ENCODE peak calls at places on chromosomes 16 and 17, in five cellular contexts. One of them, this sample, is unnamed.
A peak's percentile ranks its signal among the peaks of the same experiment; 100 is the strongest.

GRCh38 chr17:6561446-6561845 is 5.1 kb upstream of the PITPNM3 start:
- DNase-seq in CD8-positive, alpha-beta T cell: no peak
- DNase-seq in NB4: no peak
- DNase-seq in HFFc6: no peak
- DNase-seq in ovary: no peak
- DNase-seq in this sample: no peak

GRCh38 chr17:21376835-21377690 is 906 bp downstream of the KCNJ12 start:
- DNase-seq in ovary: no peak
- DNase-seq in CD8-positive, alpha-beta T cell: no peak
- DNase-seq in NB4: peak; percentile 44
- DNase-seq in HFFc6: no peak
- DNase-seq in this sample: no peak

GRCh38 chr17:45135978-45136791 is 698 bp downstream of the ACBD4 start:
- DNase-seq in ovary: no peak
- DNase-seq in CD8-positive, alpha-beta T cell: no peak
- DNase-seq in NB4: no peak
- DNase-seq in HFFc6: no peak
- DNase-seq in this sample: no peak

GRCh38 chr17:80886641-80887573 is 104.7 kb upstream of the CHMP6 start:
- DNase-seq in CD8-positive, alpha-beta T cell: no peak
- DNase-seq in HFFc6: no peak
- DNase-seq in ovary: no peak
- DNase-seq in NB4: no peak
- DNase-seq in this sample: no peak

GRCh38 chr17:50364715-50365114 is 8.3 kb downstream of the MRPL27 start:
- DNase-seq in ovary: no peak
- DNase-seq in CD8-positive, alpha-beta T cell: no peak
- DNase-seq in NB4: no peak
- DNase-seq in HFFc6: peak; percentile 70
- DNase-seq in this sample: no peak

GRCh38 chr17:68457168-68457538 is at the start of gene WIPI1:
- DNase-seq in NB4: no peak
- DNase-seq in ovary: peak; percentile 76
- DNase-seq in HFFc6: peak; percentile 10
- DNase-seq in CD8-positive, alpha-beta T cell: no peak
- DNase-seq in this sample: no peak

GRCh38 chr16:10641953-10642949 is 52.5 kb downstream of the TEKT5 start:
- DNase-seq in CD8-positive, alpha-beta T cell: no peak
- DNase-seq in ovary: no peak
- DNase-seq in NB4: no peak
- DNase-seq in HFFc6: no peak
- DNase-seq in this sample: no peak

GRCh38 chr16:51876934-51877333 is 670.0 kb downstream of the TOX3 start:
- DNase-seq in CD8-positive, alpha-beta T cell: no peak
- DNase-seq in NB4: no peak
- DNase-seq in ovary: no peak
- DNase-seq in HFFc6: no peak
- DNase-seq in this sample: no peak

GRCh38 chr16:28181557-28181914 is 30.2 kb downstream of the XPO6 start:
- DNase-seq in CD8-positive, alpha-beta T cell: no peak
- DNase-seq in HFFc6: peak; percentile 93
- DNase-seq in NB4: no peak
- DNase-seq in ovary: no peak
- DNase-seq in this sample: no peak

GRCh38 chr17:29042679-29043538 is at the start of gene PIPOX:
- DNase-seq in CD8-positive, alpha-beta T cell: no peak
- DNase-seq in NB4: peak; percentile 55
- DNase-seq in HFFc6: no peak
- DNase-seq in ovary: no peak
- DNase-seq in this sample: peak; percentile 39

GRCh38 chr16:85227262-85227923 is 115.1 kb upstream of the CIBAR2 start:
- DNase-seq in ovary: no peak
- DNase-seq in CD8-positive, alpha-beta T cell: no peak
- DNase-seq in HFFc6: no peak
- DNase-seq in NB4: peak; percentile 90
- DNase-seq in this sample: peak; percentile 88

GRCh38 chr17:51103050-51103449 is 17.6 kb downstream of the SPAG9 start:
- DNase-seq in NB4: no peak
- DNase-seq in CD8-positive, alpha-beta T cell: no peak
- DNase-seq in HFFc6: no peak
- DNase-seq in ovary: no peak
- DNase-seq in this sample: no peak

GRCh38 chr16:82819286-82819685 is 192.5 kb downstream of the CDH13 start:
- DNase-seq in HFFc6: no peak
- DNase-seq in CD8-positive, alpha-beta T cell: no peak
- DNase-seq in ovary: no peak
- DNase-seq in NB4: no peak
- DNase-seq in this sample: no peak

GRCh38 chr17:70636517-70637133 is 467.3 kb downstream of the KCNJ2 start:
- DNase-seq in ovary: no peak
- DNase-seq in CD8-positive, alpha-beta T cell: no peak
- DNase-seq in NB4: peak; percentile 38
- DNase-seq in HFFc6: peak; percentile 36
- DNase-seq in this sample: peak; percentile 23

GRCh38 chr16:10744370-10745030 is 858 bp downstream of the NUBP1 start:
- DNase-seq in ovary: peak; percentile 34
- DNase-seq in HFFc6: peak; percentile 51
- DNase-seq in CD8-positive, alpha-beta T cell: no peak
- DNase-seq in NB4: no peak
- DNase-seq in this sample: no peak

GRCh38 chr16:56038564-56039098 is 152.7 kb upstream of the GNAO1 start:
- DNase-seq in HFFc6: no peak
- DNase-seq in CD8-positive, alpha-beta T cell: no peak
- DNase-seq in ovary: no peak
- DNase-seq in NB4: no peak
- DNase-seq in this sample: no peak

GRCh38 chr16:73504591-73504990 is 456.7 kb upstream of the ZFHX3 start:
- DNase-seq in NB4: no peak
- DNase-seq in HFFc6: no peak
- DNase-seq in ovary: no peak
- DNase-seq in CD8-positive, alpha-beta T cell: no peak
- DNase-seq in this sample: no peak

GRCh38 chr17:38797091-38797490 is 2.3 kb downstream of the PIP4K2B start:
- DNase-seq in CD8-positive, alpha-beta T cell: no peak
- DNase-seq in NB4: peak; percentile 19
- DNase-seq in HFFc6: peak; percentile 17
- DNase-seq in ovary: no peak
- DNase-seq in this sample: no peak

GRCh38 chr16:66636199-66636598 is 31.7 kb downstream of the CMTM3 start:
- DNase-seq in HFFc6: no peak
- DNase-seq in ovary: no peak
- DNase-seq in NB4: no peak
- DNase-seq in CD8-positive, alpha-beta T cell: no peak
- DNase-seq in this sample: no peak

DNA sequence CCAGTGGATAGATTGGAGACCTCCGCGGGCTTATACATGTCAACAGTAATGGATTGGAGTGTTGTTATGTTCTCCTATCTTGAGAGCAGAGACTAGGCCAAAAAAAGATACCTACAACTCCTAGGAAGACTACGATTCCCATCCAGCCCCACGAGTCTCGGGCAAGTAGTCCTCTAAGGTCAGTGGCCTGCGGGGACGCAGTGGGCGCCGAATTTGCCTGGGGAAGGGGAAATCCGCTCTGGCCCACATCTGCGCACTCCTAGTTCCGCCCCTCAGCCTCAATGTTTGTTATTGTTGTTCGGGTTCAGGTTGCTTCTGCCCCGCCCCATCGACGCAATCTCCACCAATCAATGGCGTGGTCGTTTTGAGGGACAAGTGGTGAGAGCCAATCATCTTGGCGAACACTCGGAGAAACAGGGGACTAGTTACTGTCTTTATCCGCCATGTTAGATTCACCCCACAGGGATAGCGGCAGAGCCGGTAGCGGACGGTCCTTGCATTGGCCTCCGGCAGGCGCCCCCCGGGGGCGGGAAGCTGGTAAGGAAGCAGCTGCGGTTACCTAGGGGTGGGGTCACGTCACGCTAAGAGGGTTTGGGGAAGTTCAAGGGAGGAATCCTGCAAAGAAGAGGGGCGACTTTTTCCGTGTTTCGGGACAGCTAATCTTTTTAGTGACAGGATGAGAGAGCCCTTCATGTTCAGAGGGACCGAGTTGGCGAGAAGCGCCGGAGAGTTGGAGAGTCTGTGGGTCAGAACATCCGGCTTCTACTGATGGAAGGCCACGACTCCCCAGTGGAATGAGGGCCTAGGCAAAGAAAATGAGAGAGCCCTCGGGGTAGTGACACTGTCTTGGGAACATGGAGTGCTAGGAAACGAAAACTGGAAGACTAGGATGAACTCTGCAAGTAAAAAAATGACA is at the start of gene NBR1:
- DNase-seq in NB4: peak; percentile 99
- DNase-seq in CD8-positive, alpha-beta T cell: peak; percentile 88
- DNase-seq in ovary: peak; percentile 94
- DNase-seq in HFFc6: peak; percentile 96
- DNase-seq in this sample: peak; percentile 96
- TF ChIP-seq CTCF in NB4: peak; percentile 25
- TF ChIP-seq CTCF in CD8-positive, alpha-beta T cell: no peak
- TF ChIP-seq CTCF in ovary: peak; percentile 45
- TF ChIP-seq CTCF in HFFc6: peak; percentile 56
- TF ChIP-seq CTCF in this sample: peak; percentile 30

GRCh38 chr17:10790491-10791401 is 13.2 kb downstream of the TMEM238L start:
- DNase-seq in HFFc6: no peak
- DNase-seq in CD8-positive, alpha-beta T cell: no peak
- DNase-seq in ovary: peak; percentile 49
- DNase-seq in NB4: no peak
- DNase-seq in this sample: no peak

GRCh38 chr17:10789694-10790271 is 14.1 kb downstream of the TMEM238L start:
- DNase-seq in HFFc6: no peak
- DNase-seq in CD8-positive, alpha-beta T cell: no peak
- DNase-seq in NB4: no peak
- DNase-seq in ovary: no peak
- DNase-seq in this sample: no peak

GRCh38 chr17:10787306-10788020 is 16.4 kb downstream of the TMEM238L start:
- DNase-seq in CD8-positive, alpha-beta T cell: no peak
- DNase-seq in HFFc6: no peak
- DNase-seq in NB4: no peak
- DNase-seq in ovary: no peak
- DNase-seq in this sample: no peak

GRCh38 chr17:10779607-10780006 is 24.3 kb downstream of the TMEM238L start:
- DNase-seq in HFFc6: no peak
- DNase-seq in ovary: no peak
- DNase-seq in NB4: no peak
- DNase-seq in CD8-positive, alpha-beta T cell: no peak
- DNase-seq in this sample: no peak

DNA sequence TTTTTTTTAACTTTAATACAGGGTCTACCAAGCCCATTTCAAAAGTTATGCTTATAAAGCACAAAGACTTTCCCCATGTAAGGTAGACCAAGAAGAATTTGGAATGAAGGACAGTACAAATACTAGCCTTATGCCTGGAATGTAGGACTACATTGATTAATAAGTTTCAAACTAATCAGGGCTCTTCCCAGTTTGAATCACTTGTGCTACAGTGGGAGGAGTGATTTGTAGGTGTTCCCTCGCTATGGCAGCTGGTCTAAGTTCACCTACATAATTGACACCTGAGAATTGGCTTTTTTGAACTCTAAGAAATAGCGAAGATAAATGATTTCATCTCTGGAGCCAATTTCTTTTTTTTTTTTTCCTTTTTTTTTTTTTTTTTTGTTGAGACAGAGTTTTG is 18.6 kb downstream of the TMEM238L start:
- DNase-seq in NB4: no peak
- DNase-seq in CD8-positive, alpha-beta T cell: no peak
- DNase-seq in HFFc6: no peak
- DNase-seq in ovary: no peak
- DNase-seq in this sample: no peak
- TF ChIP-seq CTCF in NB4: no peak
- TF ChIP-seq CTCF in CD8-positive, alpha-beta T cell: no peak
- TF ChIP-seq CTCF in HFFc6: no peak
- TF ChIP-seq CTCF in ovary: no peak
- TF ChIP-seq CTCF in this sample: no peak

DNA sequence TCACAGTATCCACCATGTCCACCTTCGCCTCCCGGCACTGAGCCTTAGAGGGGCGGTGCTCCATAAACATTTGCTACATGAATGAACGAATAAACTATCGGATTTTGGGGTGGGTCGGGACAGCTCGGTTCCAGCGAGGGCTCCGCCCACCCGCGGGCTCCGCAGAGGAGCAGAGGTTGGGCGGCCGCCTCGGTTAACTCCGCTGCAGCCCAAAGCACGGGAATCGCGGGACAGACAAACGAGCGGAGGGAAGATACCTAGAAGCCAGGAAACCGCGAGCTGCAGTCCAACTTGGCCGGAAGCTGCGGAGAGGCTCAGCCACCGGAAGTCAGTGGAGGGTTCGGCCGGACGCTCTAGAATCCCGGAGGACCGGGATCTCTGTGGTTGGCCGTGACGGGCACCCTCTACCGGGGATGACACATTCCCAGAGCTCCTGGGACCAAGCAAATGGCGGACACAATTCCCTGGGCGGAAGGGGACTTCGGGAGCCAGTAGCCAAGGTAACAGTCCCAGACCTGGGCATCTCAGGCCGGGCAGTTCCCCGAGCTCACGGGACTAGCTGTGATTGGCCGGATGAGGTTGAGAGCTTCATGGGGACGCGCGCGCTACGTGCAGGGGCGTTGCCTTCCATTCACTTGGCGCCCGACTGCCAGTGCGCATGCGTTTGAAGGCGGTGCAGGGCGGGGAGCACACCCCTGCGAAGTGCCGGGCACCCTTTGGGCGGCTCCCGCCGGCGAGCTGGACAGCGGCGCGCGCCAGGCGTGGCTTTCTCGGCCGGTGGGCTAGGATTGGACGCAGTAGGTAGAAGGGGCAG is 489 bp upstream of the MAPK7 start:
- DNase-seq in NB4: peak; percentile 99
- DNase-seq in ovary: peak; percentile 98
- DNase-seq in CD8-positive, alpha-beta T cell: peak; percentile 88
- DNase-seq in HFFc6: peak; percentile 99
- DNase-seq in this sample: peak; percentile 100
- TF ChIP-seq CTCF in NB4: no peak
- TF ChIP-seq CTCF in ovary: no peak
- TF ChIP-seq CTCF in CD8-positive, alpha-beta T cell: no peak
- TF ChIP-seq CTCF in HFFc6: peak; percentile 48
- TF ChIP-seq CTCF in this sample: peak; percentile 0

DNA sequence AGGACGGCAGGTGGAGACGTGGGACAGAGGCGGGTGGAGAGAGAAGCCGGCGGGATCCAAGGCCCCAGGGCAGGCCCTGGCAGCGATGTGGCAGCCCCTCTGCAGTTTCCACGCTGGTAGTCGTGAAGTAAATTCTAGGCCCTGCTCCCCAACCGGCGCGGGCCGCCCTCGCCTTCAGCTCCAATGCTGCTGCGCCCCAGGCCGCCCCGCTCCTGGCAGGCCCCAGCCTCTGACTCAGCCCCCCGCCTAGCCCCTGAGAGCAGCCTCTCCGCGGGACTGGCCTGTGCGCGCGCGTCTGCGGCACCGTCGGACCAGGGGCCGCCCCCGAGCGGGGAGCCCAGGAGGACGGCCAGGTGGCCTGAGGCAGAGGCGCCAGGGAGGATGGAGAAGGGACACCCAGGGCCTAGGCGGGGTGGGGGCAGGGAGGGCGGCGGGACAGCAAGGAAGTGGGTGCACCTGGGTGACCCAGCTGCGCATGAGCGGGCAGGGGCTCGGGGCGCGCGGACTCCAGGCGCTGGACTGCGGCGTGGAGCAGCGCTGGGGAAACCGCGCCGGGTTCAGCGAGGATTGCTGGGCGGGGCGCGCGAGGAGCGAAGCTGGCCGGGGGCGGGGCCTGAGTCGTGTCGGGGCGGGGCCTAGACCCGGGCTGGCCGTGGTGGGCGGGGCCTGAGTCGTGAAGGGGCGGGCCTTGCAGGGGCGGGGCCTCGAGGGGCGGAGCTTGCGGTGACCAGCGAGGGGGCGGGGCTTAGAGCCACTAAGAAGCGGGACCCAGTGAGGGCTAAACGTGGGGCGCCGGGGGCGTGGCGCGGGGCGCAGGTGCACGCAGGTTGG is 29.6 kb downstream of the ZNF778 start:
- DNase-seq in CD8-positive, alpha-beta T cell: peak; percentile 98
- DNase-seq in ovary: peak; percentile 97
- DNase-seq in NB4: peak; percentile 86
- DNase-seq in HFFc6: peak; percentile 62
- DNase-seq in this sample: peak; percentile 99
- TF ChIP-seq CTCF in CD8-positive, alpha-beta T cell: no peak
- TF ChIP-seq CTCF in ovary: no peak
- TF ChIP-seq CTCF in NB4: no peak
- TF ChIP-seq CTCF in HFFc6: no peak
- TF ChIP-seq CTCF in this sample: no peak